ENCODE peak calls at places on chromosomes 13 and 19, in nine cellular contexts. A is fibroblast of pulmonary artery; V is ascending aorta; E is iris pigment epithelial cell; T is stimulated activated CD8-positive, alpha-beta memory T cell treated with anti-CD3 and anti-CD28 coated beads, Interleukin-7, amount 100 ng/mL, for 1 hour; H is GM04504; G is fibroblast of mammary gland; N is hepatocyte; Y is cardiac fibroblast. J is an unnamed sample.

GRCh38 chr13:50125306-50125555 is 110.0 kb downstream of the KCNRG start:
- DNase-seq in H (no peak), G (no peak), A (no peak), V (no peak), E (no peak), Y (no peak), N (no peak), T (no peak), J (no peak)

GRCh38 chr13:27171244-27171829 is at the start of gene USP12:
- DNase-seq in N (peak), V (no peak), G (peak), H (no peak), E (no peak), Y (peak), T (no peak), A (no peak), J (no peak)

GRCh38 chr19:36086326-36086725 is 24.6 kb upstream of the OVOL3 start:
- DNase-seq in T (no peak), A (no peak), Y (no peak), E (no peak), G (no peak), N (no peak), H (no peak), V (no peak), J (no peak)

GRCh38 chr19:6068711-6069110 is 41.6 kb downstream of the RFX2 start:
- DNase-seq in E (no peak), Y (no peak), T (no peak), A (no peak), G (no peak), V (no peak), N (no peak), H (no peak), J (no peak)

GRCh38 chr13:113883921-113884804 is 20.3 kb upstream of the GAS6 start:
- DNase-seq in A (no peak), V (no peak), G (no peak), H (no peak), T (no peak), E (no peak), N (no peak), Y (no peak), J (no peak)

GRCh38 chr13:95258098-95258497 is 43.2 kb downstream of the ABCC4 start:
- DNase-seq in Y (no peak), G (no peak), A (no peak), H (no peak), T (no peak), V (no peak), E (no peak), N (no peak), J (no peak)

GRCh38 chr19:50203281-50204080 is at the start of gene MYH14:
- DNase-seq in N (peak), H (no peak), G (peak), Y (peak), A (peak), V (peak), T (no peak), E (peak), J (peak)

GRCh38 chr19:3496392-3497273 is 3.8 kb downstream of the DOHH start:
- DNase-seq in G (no peak), H (no peak), V (no peak), N (no peak), A (no peak), T (no peak), E (no peak), Y (no peak), J (no peak)

GRCh38 chr13:110506859-110507566 is 54.5 kb downstream of the RAB20 start:
- DNase-seq in Y (peak), T (no peak), E (peak), N (peak), A (peak), H (no peak), G (no peak), V (no peak), J (no peak)

GRCh38 chr19:8525401-8525684 is 11.4 kb upstream of the ZNF414 start:
- DNase-seq in A (no peak), T (no peak), Y (no peak), G (no peak), H (no peak), V (no peak), N (no peak), E (no peak), J (peak)

GRCh38 chr19:38654478-38655079 is 7.1 kb downstream of the ACTN4 start:
- DNase-seq in H (no peak), Y (no peak), A (no peak), V (no peak), T (no peak), N (no peak), E (peak), G (no peak), J (no peak)

GRCh38 chr19:46975918-46976782 is 43.5 kb upstream of the NPAS1 start:
- DNase-seq in G (peak), N (peak), Y (peak), V (peak), E (peak), A (peak), H (peak), T (no peak), J (peak)

GRCh38 chr13:112722433-112723250 is 32.8 kb downstream of the ATP11A start:
- DNase-seq in V (no peak), E (peak), T (no peak), N (peak), H (no peak), A (peak), Y (peak), G (peak), J (no peak)

GRCh38 chr19:47045867-47046470 is 2.5 kb downstream of the TMEM160 start:
- DNase-seq in A (no peak), N (no peak), Y (no peak), H (no peak), T (no peak), G (no peak), E (no peak), V (no peak), J (no peak)

GRCh38 chr19:28691683-28692082 is 521.3 kb downstream of the UQCRFS1 start:
- DNase-seq in H (no peak), V (no peak), G (peak), Y (peak), A (no peak), T (no peak), N (no peak), E (no peak), J (no peak)

GRCh38 chr13:106246817-106247216 is 288.6 kb downstream of the EFNB2 start:
- DNase-seq in T (no peak), A (no peak), N (no peak), E (no peak), Y (no peak), H (no peak), G (no peak), V (no peak), J (no peak)

GRCh38 chr13:80873589-80873988 is 532.7 kb upstream of the SPRY2 start:
- DNase-seq in A (no peak), T (peak), N (no peak), Y (no peak), E (no peak), V (no peak), G (no peak), H (no peak), J (no peak)

GRCh38 chr13:59459972-59460371 is 703.8 kb downstream of the DIAPH3 start:
- DNase-seq in Y (no peak), T (no peak), E (peak), N (no peak), G (peak), A (no peak), V (no peak), H (no peak), J (no peak)

GRCh38 chr19:41993612-41994483 is at the start of gene ATP1A3:
- DNase-seq in A (peak), T (peak), E (peak), H (no peak), G (peak), Y (peak), V (no peak), N (peak), J (peak)

GRCh38 chr19:16381756-16382401 is 57.3 kb downstream of the KLF2 start:
- DNase-seq in H (peak), N (no peak), Y (peak), A (peak), V (peak), G (peak), T (no peak), E (no peak), J (no peak)

GRCh38 chr19:15252398-15253018 is 20.3 kb upstream of the EPHX3 start:
- DNase-seq in H (peak), G (peak), E (peak), N (no peak), T (no peak), A (peak), Y (peak), V (no peak), J (peak)

GRCh38 chr19:55484571-55485438 is at the start of gene NAT14:
- DNase-seq in T (peak), V (no peak), G (no peak), Y (peak), H (no peak), N (peak), E (peak), A (peak), J (peak)

J was measured in HAP-1.